ENCODE peak calls at places on chromosomes 13 and 19, in eight cellular contexts. J is NB4, D is IMR-90, H is AG10803, A is A549, Q is HCT116, P is fibroblast of mammary gland, E is choroid plexus epithelial cell. B is an unnamed sample.

GRCh38 chr13:111303559-111303958 is 16.9 kb upstream of the TEX29 start:
- DNase-seq in J (no peak), D (no peak), H (no peak), A (no peak), Q (no peak), P (no peak), E (no peak), B (no peak)

GRCh38 chr13:64293923-64294322 is 2878.3 kb upstream of the PCDH20 start:
- DNase-seq in J (no peak), D (peak), H (no peak), A (no peak), Q (no peak), P (no peak), E (peak), B (peak)

GRCh38 chr19:737591-738093 is 13.3 kb upstream of the MISP start:
- DNase-seq in J (peak), D (peak), H (peak), A (peak), Q (no peak), P (peak), E (peak), B (no peak)

GRCh38 chr13:24626449-24626848 is 53.8 kb upstream of the ATP12A start:
- DNase-seq in J (no peak), D (no peak), H (no peak), A (no peak), Q (no peak), P (no peak), E (no peak), B (no peak)

GRCh38 chr19:45577111-45577905 is 7.3 kb downstream of the OPA3 start:
- DNase-seq in J (no peak), D (peak), H (peak), A (peak), Q (no peak), P (peak), E (peak), B (no peak)

GRCh38 chr19:40588110-40588854 is 11.6 kb downstream of the SHKBP1 start:
- DNase-seq in J (no peak), D (no peak), H (no peak), A (no peak), Q (peak), P (peak), E (peak), B (no peak)

GRCh38 chr13:107803822-107804495 is 411.4 kb downstream of the LIG4 start:
- DNase-seq in J (no peak), D (no peak), H (no peak), A (no peak), Q (no peak), P (no peak), E (no peak), B (no peak)

GRCh38 chr19:52110780-52111179 is 15.2 kb upstream of the ZNF841 start:
- DNase-seq in J (no peak), D (no peak), H (no peak), A (no peak), Q (no peak), P (no peak), E (no peak), B (no peak)

GRCh38 chr19:1918975-1919374 is 13.8 kb downstream of the ADAT3 start:
- DNase-seq in J (no peak), D (no peak), H (no peak), A (no peak), Q (no peak), P (no peak), E (no peak), B (no peak)

GRCh38 chr13:76570485-76570884 is 315.7 kb downstream of the KCTD12 start:
- DNase-seq in J (no peak), D (no peak), H (no peak), A (no peak), Q (no peak), P (no peak), E (no peak), B (no peak)

GRCh38 chr13:97849305-97849704 is 104.2 kb upstream of the IPO5 start:
- DNase-seq in J (peak), D (peak), H (peak), A (peak), Q (peak), P (peak), E (peak), B (no peak)

GRCh38 chr13:22218784-22219183 is 547.9 kb downstream of the FGF9 start:
- DNase-seq in J (no peak), D (no peak), H (no peak), A (no peak), Q (no peak), P (no peak), E (no peak), B (peak)

GRCh38 chr19:44846455-44847143 is 502 bp downstream of the NECTIN2 start:
- DNase-seq in J (no peak), D (no peak), H (peak), A (no peak), Q (no peak), P (no peak), E (peak), B (no peak)

GRCh38 chr13:31200636-31200970 is 828 bp downstream of the B3GLCT start:
- DNase-seq in J (peak), D (no peak), H (peak), A (peak), Q (no peak), P (no peak), E (no peak), B (no peak)

GRCh38 chr13:95552539-95553270 is at the start of gene CLDN10:
- DNase-seq in J (no peak), D (no peak), H (no peak), A (no peak), Q (no peak), P (no peak), E (no peak), B (no peak)

GRCh38 chr13:49256841-49257240 is 9.1 kb downstream of the CDADC1 start:
- DNase-seq in J (no peak), D (peak), H (peak), A (no peak), Q (no peak), P (peak), E (peak), B (no peak)

GRCh38 chr13:60384911-60385310 is 12.1 kb upstream of the TDRD3 start:
- DNase-seq in J (no peak), D (no peak), H (no peak), A (no peak), Q (no peak), P (no peak), E (no peak), B (no peak)

GRCh38 chr19:1074512-1075283 is 7.7 kb downstream of the ARHGAP45 start:
- DNase-seq in J (no peak), D (no peak), H (no peak), A (peak), Q (no peak), P (no peak), E (no peak), B (no peak)

GRCh38 chr13:48526269-48526668 is 6.6 kb downstream of the RCBTB2 start:
- DNase-seq in J (no peak), D (no peak), H (no peak), A (no peak), Q (no peak), P (no peak), E (no peak), B (no peak)

GRCh38 chr13:27960362-27961226 is 8.5 kb downstream of the CDX2 start:
- DNase-seq in J (peak), D (no peak), H (peak), A (peak), Q (no peak), P (peak), E (peak), B (peak)

GRCh38 chr19:4360641-4361151 is 17.3 kb downstream of the MPND start:
- DNase-seq in J (no peak), D (no peak), H (no peak), A (no peak), Q (no peak), P (no peak), E (peak), B (no peak)
- TF ChIP-seq CTCF in J (no peak), D (no peak), H (no peak), A (no peak), Q (no peak), P (no peak), E (no peak), B (no peak)

GRCh38 chr19:48696353-48697010 is 711 bp downstream of the FUT2 start:
- DNase-seq in J (no peak), D (no peak), H (no peak), A (no peak), Q (no peak), P (no peak), E (no peak), B (no peak)

GRCh38 chr19:48698046-48698445 is 2.3 kb downstream of the FUT2 start:
- DNase-seq in J (no peak), D (peak), H (peak), A (no peak), Q (no peak), P (peak), E (peak), B (no peak)

DNA sequence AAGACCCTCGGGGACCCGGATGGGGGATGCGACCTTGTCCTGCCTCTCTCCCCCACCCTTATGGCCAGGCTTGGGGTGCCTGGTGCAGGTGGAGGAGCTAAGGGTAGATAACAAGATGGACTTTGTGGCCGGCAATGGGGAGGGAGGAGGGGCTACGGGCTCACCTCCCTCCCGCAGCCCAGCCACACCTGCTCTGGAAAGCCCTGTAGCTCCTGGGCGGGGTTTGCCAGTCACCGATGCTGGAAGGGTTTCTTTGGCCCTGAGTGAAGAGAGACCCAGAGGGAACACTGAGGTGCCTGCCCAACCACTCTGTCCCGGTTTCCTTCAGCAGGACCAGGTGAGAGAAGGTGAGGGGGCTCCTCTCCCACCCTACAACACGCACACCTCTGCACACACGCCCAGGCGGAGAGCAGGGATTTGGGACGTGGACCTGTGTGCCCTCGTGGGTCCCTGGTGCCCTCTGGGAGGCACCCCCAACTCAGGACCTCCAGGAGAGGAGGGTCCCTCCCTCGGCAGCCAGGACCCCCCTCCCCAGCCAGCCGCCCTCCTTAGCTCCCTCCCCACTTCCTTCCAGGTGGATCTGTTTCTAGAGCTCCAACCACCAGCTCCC is at the start of gene FUT2:
- DNase-seq in J (no peak), D (no peak), H (no peak), A (no peak), Q (no peak), P (no peak), E (no peak), B (no peak)
- H3K4me3 ChIP-seq in J (no peak), D (no peak), H (peak), A (no peak), Q (peak), P (no peak), E (no peak), B (no peak)

DNA sequence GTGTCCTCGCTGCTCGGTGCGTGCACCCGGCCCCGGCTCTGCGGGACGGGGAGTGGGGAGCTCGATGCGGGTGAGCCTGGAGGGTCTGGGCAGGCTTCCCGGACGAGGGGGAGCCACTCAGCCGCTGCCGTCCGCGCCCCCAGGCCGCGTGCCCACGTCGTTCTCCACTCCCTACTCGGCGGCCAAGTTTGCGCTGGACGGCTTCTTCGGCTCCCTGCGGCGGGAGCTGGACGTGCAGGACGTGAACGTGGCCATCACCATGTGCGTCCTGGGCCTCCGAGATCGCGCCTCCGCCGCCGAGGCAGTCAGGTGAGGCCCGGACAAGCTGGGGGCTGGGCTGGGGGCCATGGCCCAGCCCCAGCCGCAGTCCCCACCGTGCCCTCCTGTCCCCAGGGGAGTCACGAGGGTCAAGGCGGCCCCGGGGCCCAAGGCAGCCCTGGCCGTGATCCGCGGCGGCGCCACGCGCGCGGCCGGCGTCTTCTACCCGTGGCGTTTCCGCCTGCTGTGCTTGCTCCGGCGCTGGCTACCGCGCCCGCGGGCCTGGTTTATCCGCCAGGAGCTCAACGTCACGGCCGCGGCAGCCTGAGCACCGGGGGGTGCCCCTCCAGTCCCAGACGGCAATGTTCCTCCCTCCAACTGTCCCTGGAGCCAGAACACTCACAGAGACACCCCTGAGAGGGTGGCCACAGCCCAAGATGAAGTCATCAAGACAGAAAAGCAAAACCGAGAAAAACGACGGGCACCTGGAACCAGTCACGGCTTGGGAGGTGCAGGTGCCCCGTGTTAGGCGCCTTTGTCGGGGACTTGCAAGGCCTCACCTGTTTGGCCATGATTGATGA is 2.5 kb upstream of the RPL36 start:
- DNase-seq in J (no peak), D (no peak), H (no peak), A (no peak), Q (no peak), P (no peak), E (no peak), B (no peak)
- TF ChIP-seq CTCF in J (no peak), D (no peak), H (peak), A (no peak), Q (no peak), P (no peak), E (no peak), B (no peak)

GRCh38 chr19:9943744-9944143 is 7.4 kb upstream of the OLFM2 start:
- DNase-seq in J (no peak), D (no peak), H (no peak), A (no peak), Q (no peak), P (no peak), E (no peak), B (no peak)

GRCh38 chr19:9952276-9952675 is 16.0 kb upstream of the OLFM2 start:
- DNase-seq in J (peak), D (no peak), H (no peak), A (no peak), Q (no peak), P (no peak), E (no peak), B (no peak)

GRCh38 chr19:9941646-9942045 is 5.3 kb upstream of the OLFM2 start:
- DNase-seq in J (no peak), D (no peak), H (peak), A (no peak), Q (no peak), P (peak), E (no peak), B (no peak)

GRCh38 chr19:9945319-9945966 is 9.1 kb upstream of the OLFM2 start:
- DNase-seq in J (peak), D (peak), H (peak), A (no peak), Q (no peak), P (peak), E (peak), B (no peak)

DNA sequence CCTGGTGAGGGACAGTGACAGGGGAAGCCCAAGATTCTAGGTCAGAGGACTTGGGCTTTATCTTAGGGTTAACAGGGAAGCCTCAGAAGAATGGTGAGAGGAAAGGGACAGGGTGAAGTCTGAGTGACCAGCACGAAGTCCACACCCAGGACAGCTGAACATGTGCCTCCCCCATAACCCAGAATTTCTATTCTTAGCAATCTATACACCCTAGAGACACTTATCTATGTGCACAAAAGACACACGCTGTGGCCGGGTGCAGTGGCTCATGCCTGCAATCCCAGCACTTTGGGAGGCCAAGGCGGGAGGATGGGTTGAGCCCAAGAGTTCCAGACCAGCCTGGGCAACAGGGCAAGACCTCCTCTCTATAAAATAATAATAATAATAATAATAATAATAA is 11.1 kb upstream of the OLFM2 start:
- DNase-seq in J (no peak), D (no peak), H (no peak), A (no peak), Q (no peak), P (no peak), E (no peak), B (no peak)
- H3K4me3 ChIP-seq in J (no peak), D (no peak), H (no peak), A (no peak), Q (no peak), P (no peak), E (no peak), B (no peak)

DNA sequence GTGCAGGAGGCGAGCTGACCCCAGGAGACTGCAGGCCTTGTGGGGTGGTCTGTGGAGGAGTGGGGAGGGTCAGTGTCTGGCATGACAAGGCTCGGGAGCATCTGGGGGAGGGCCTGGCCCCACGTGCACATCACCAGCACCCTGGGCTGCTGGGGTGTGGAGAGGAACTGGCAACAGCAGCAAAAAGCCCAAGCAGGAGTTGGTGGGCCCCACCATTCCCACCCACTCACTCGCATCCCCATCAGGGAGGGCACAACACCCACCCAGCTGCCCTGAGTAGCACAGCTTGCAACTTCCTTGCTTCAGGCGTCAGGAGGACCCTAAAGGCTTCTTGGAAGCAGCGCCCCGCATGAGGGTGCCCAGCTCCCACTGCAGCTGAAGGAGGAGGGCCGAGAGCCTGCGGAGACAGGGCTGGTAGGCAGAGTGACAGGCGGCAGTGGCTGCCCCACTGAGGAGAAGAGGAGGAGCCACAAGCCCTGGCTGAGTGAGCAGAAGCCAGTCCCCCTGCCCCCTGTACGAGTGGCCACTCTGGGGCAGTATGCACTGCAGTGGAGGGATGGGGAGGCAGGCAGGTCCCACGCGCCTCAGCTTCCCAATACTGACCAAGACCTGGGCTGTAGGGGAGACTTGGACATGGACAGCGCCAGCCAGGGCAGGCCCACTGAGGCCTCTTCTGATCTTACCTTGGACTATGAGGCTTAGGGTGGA is 26.5 kb downstream of the ELL start:
- DNase-seq in J (no peak), D (no peak), H (no peak), A (no peak), Q (no peak), P (no peak), E (no peak), B (no peak)
- TF ChIP-seq CTCF in J (no peak), D (no peak), H (no peak), A (no peak), Q (no peak), P (no peak), E (no peak), B (no peak)

GRCh38 chr19:11384778-11385129 is 640 bp upstream of the EPOR start:
- DNase-seq in J (no peak), D (no peak), H (no peak), A (no peak), Q (no peak), P (no peak), E (no peak), B (no peak)
- H3K4me3 ChIP-seq in J (no peak), D (no peak), H (no peak), A (no peak), Q (no peak), P (no peak), E (no peak), B (no peak)